ENCODE peak calls at places on chromosome 2, in ten cellular contexts. One of them, this sample, is unnamed.

GRCh38 chr2:47512581-47513083 is 109.7 kb downstream of the MSH2 start:
- DNase-seq in EL: peak; percentile 48
- DNase-seq in GM13976: no peak
- DNase-seq in NCI-H2081: peak; percentile 23
- DNase-seq in AG10803: no peak
- DNase-seq in AG04449: no peak
- DNase-seq in body of pancreas: no peak
- DNase-seq in Peyer's patch: no peak
- DNase-seq in CD4-positive, alpha-beta T cell: no peak
- DNase-seq in HT-29: peak; percentile 67
- DNase-seq in this sample: no peak

GRCh38 chr2:220847587-220847986 is 724.5 kb downstream of the EPHA4 start:
- DNase-seq in EL: peak; percentile 97
- DNase-seq in GM13976: no peak
- DNase-seq in NCI-H2081: no peak
- DNase-seq in AG10803: peak; percentile 66
- DNase-seq in AG04449: peak; percentile 91
- DNase-seq in body of pancreas: no peak
- DNase-seq in Peyer's patch: no peak
- DNase-seq in CD4-positive, alpha-beta T cell: no peak
- DNase-seq in HT-29: no peak
- DNase-seq in this sample: no peak

GRCh38 chr2:113200236-113200635 is 26.5 kb downstream of the PSD4 start:
- DNase-seq in EL: no peak
- DNase-seq in GM13976: no peak
- DNase-seq in NCI-H2081: no peak
- DNase-seq in AG10803: no peak
- DNase-seq in AG04449: no peak
- DNase-seq in body of pancreas: no peak
- DNase-seq in Peyer's patch: peak; percentile 50
- DNase-seq in CD4-positive, alpha-beta T cell: no peak
- DNase-seq in HT-29: no peak
- DNase-seq in this sample: no peak

GRCh38 chr2:20595439-20596192 is 55.3 kb downstream of the HS1BP3 start:
- DNase-seq in EL: peak; percentile 80
- DNase-seq in GM13976: peak; percentile 77
- DNase-seq in NCI-H2081: no peak
- DNase-seq in AG10803: peak; percentile 24
- DNase-seq in AG04449: no peak
- DNase-seq in body of pancreas: no peak
- DNase-seq in Peyer's patch: peak; percentile 52
- DNase-seq in CD4-positive, alpha-beta T cell: peak; percentile 25
- DNase-seq in HT-29: no peak
- DNase-seq in this sample: no peak

GRCh38 chr2:112055110-112055832 is at the start of gene TMEM87B:
- DNase-seq in EL: peak; percentile 98
- DNase-seq in GM13976: peak; percentile 95
- DNase-seq in NCI-H2081: peak; percentile 96
- DNase-seq in AG10803: peak; percentile 98
- DNase-seq in AG04449: peak; percentile 80
- DNase-seq in body of pancreas: peak; percentile 98
- DNase-seq in Peyer's patch: peak; percentile 100
- DNase-seq in CD4-positive, alpha-beta T cell: peak; percentile 98
- DNase-seq in HT-29: peak; percentile 96
- DNase-seq in this sample: peak; percentile 99

GRCh38 chr2:144115892-144116291 is 404.0 kb downstream of the ZEB2 start:
- DNase-seq in EL: peak; percentile 39
- DNase-seq in GM13976: no peak
- DNase-seq in NCI-H2081: no peak
- DNase-seq in AG10803: peak; percentile 15
- DNase-seq in AG04449: no peak
- DNase-seq in body of pancreas: no peak
- DNase-seq in Peyer's patch: no peak
- DNase-seq in CD4-positive, alpha-beta T cell: no peak
- DNase-seq in HT-29: no peak
- DNase-seq in this sample: no peak

GRCh38 chr2:236663671-236664101 is 94.1 kb downstream of the ACKR3 start:
- DNase-seq in EL: peak; percentile 89
- DNase-seq in GM13976: no peak
- DNase-seq in NCI-H2081: no peak
- DNase-seq in AG10803: peak; percentile 94
- DNase-seq in AG04449: no peak
- DNase-seq in body of pancreas: no peak
- DNase-seq in Peyer's patch: no peak
- DNase-seq in CD4-positive, alpha-beta T cell: no peak
- DNase-seq in HT-29: no peak
- DNase-seq in this sample: no peak

GRCh38 chr2:235813398-235813797 is 319.6 kb downstream of the AGAP1 start:
- DNase-seq in EL: no peak
- DNase-seq in GM13976: no peak
- DNase-seq in NCI-H2081: no peak
- DNase-seq in AG10803: no peak
- DNase-seq in AG04449: no peak
- DNase-seq in body of pancreas: no peak
- DNase-seq in Peyer's patch: no peak
- DNase-seq in CD4-positive, alpha-beta T cell: no peak
- DNase-seq in HT-29: no peak
- DNase-seq in this sample: no peak

GRCh38 chr2:18178736-18179349 is 300.4 kb downstream of the KCNS3 start:
- DNase-seq in EL: peak; percentile 48
- DNase-seq in GM13976: peak; percentile 45
- DNase-seq in NCI-H2081: peak; percentile 53
- DNase-seq in AG10803: peak; percentile 65
- DNase-seq in AG04449: no peak
- DNase-seq in body of pancreas: peak; percentile 42
- DNase-seq in Peyer's patch: no peak
- DNase-seq in CD4-positive, alpha-beta T cell: no peak
- DNase-seq in HT-29: peak; percentile 65
- DNase-seq in this sample: no peak

GRCh38 chr2:140589273-140589672 is 1541.5 kb downstream of the LRP1B start:
- DNase-seq in EL: no peak
- DNase-seq in GM13976: no peak
- DNase-seq in NCI-H2081: no peak
- DNase-seq in AG10803: no peak
- DNase-seq in AG04449: no peak
- DNase-seq in body of pancreas: no peak
- DNase-seq in Peyer's patch: no peak
- DNase-seq in CD4-positive, alpha-beta T cell: no peak
- DNase-seq in HT-29: no peak
- DNase-seq in this sample: no peak

GRCh38 chr2:240538031-240538780 is 19.6 kb downstream of the ANKMY1 start:
- DNase-seq in EL: no peak
- DNase-seq in GM13976: no peak
- DNase-seq in NCI-H2081: no peak
- DNase-seq in AG10803: no peak
- DNase-seq in AG04449: no peak
- DNase-seq in body of pancreas: no peak
- DNase-seq in Peyer's patch: no peak
- DNase-seq in CD4-positive, alpha-beta T cell: no peak
- DNase-seq in HT-29: no peak
- DNase-seq in this sample: no peak

GRCh38 chr2:191190439-191190838 is 39.6 kb upstream of the STAT4 start:
- DNase-seq in EL: no peak
- DNase-seq in GM13976: no peak
- DNase-seq in NCI-H2081: no peak
- DNase-seq in AG10803: no peak
- DNase-seq in AG04449: no peak
- DNase-seq in body of pancreas: no peak
- DNase-seq in Peyer's patch: no peak
- DNase-seq in CD4-positive, alpha-beta T cell: no peak
- DNase-seq in HT-29: no peak
- DNase-seq in this sample: no peak

GRCh38 chr2:232521524-232521923 is 1.3 kb downstream of the PRSS56 start:
- DNase-seq in EL: no peak
- DNase-seq in GM13976: no peak
- DNase-seq in NCI-H2081: no peak
- DNase-seq in AG10803: no peak
- DNase-seq in AG04449: no peak
- DNase-seq in body of pancreas: no peak
- DNase-seq in Peyer's patch: no peak
- DNase-seq in CD4-positive, alpha-beta T cell: no peak
- DNase-seq in HT-29: no peak
- DNase-seq in this sample: no peak

GRCh38 chr2:231016576-231017249 is 20.6 kb upstream of the C2orf72 start:
- DNase-seq in EL: no peak
- DNase-seq in GM13976: no peak
- DNase-seq in NCI-H2081: no peak
- DNase-seq in AG10803: no peak
- DNase-seq in AG04449: no peak
- DNase-seq in body of pancreas: no peak
- DNase-seq in Peyer's patch: no peak
- DNase-seq in CD4-positive, alpha-beta T cell: no peak
- DNase-seq in HT-29: no peak
- DNase-seq in this sample: no peak

GRCh38 chr2:53711271-53711780 is 56.3 kb upstream of the CHAC2 start:
- DNase-seq in EL: peak; percentile 9
- DNase-seq in GM13976: no peak
- DNase-seq in NCI-H2081: no peak
- DNase-seq in AG10803: no peak
- DNase-seq in AG04449: no peak
- DNase-seq in body of pancreas: no peak
- DNase-seq in Peyer's patch: no peak
- DNase-seq in CD4-positive, alpha-beta T cell: no peak
- DNase-seq in HT-29: no peak
- DNase-seq in this sample: no peak

GRCh38 chr2:233360771-233361176 is 6.5 kb downstream of the DGKD start:
- DNase-seq in EL: no peak
- DNase-seq in GM13976: no peak
- DNase-seq in NCI-H2081: no peak
- DNase-seq in AG10803: no peak
- DNase-seq in AG04449: no peak
- DNase-seq in body of pancreas: no peak
- DNase-seq in Peyer's patch: no peak
- DNase-seq in CD4-positive, alpha-beta T cell: no peak
- DNase-seq in HT-29: no peak
- DNase-seq in this sample: no peak

GRCh38 chr2:38771632-38772031 is 6.4 kb upstream of the GEMIN6 start:
- DNase-seq in EL: peak; percentile 80
- DNase-seq in GM13976: no peak
- DNase-seq in NCI-H2081: no peak
- DNase-seq in AG10803: peak; percentile 62
- DNase-seq in AG04449: no peak
- DNase-seq in body of pancreas: no peak
- DNase-seq in Peyer's patch: no peak
- DNase-seq in CD4-positive, alpha-beta T cell: no peak
- DNase-seq in HT-29: no peak
- DNase-seq in this sample: no peak

GRCh38 chr2:208807756-208808155 is 401.2 kb downstream of the PTH2R start:
- DNase-seq in EL: no peak
- DNase-seq in GM13976: no peak
- DNase-seq in NCI-H2081: no peak
- DNase-seq in AG10803: no peak
- DNase-seq in AG04449: no peak
- DNase-seq in body of pancreas: no peak
- DNase-seq in Peyer's patch: no peak
- DNase-seq in CD4-positive, alpha-beta T cell: no peak
- DNase-seq in HT-29: no peak
- DNase-seq in this sample: no peak

GRCh38 chr2:174833737-174834136 is 69.5 kb upstream of the CHRNA1 start:
- DNase-seq in EL: no peak
- DNase-seq in GM13976: no peak
- DNase-seq in NCI-H2081: no peak
- DNase-seq in AG10803: no peak
- DNase-seq in AG04449: no peak
- DNase-seq in body of pancreas: no peak
- DNase-seq in Peyer's patch: no peak
- DNase-seq in CD4-positive, alpha-beta T cell: no peak
- DNase-seq in HT-29: no peak
- DNase-seq in this sample: no peak

GRCh38 chr2:63827749-63828148 is 13.9 kb upstream of the UGP2 start:
- DNase-seq in EL: peak; percentile 92
- DNase-seq in GM13976: no peak
- DNase-seq in NCI-H2081: no peak
- DNase-seq in AG10803: peak; percentile 95
- DNase-seq in AG04449: no peak
- DNase-seq in body of pancreas: no peak
- DNase-seq in Peyer's patch: no peak
- DNase-seq in CD4-positive, alpha-beta T cell: no peak
- DNase-seq in HT-29: no peak
- DNase-seq in this sample: no peak

GRCh38 chr2:17579605-17580318 is 39.3 kb downstream of the VSNL1 start:
- DNase-seq in EL: no peak
- DNase-seq in GM13976: no peak
- DNase-seq in NCI-H2081: no peak
- DNase-seq in AG10803: no peak
- DNase-seq in AG04449: no peak
- DNase-seq in body of pancreas: no peak
- DNase-seq in Peyer's patch: no peak
- DNase-seq in CD4-positive, alpha-beta T cell: no peak
- DNase-seq in HT-29: no peak
- DNase-seq in this sample: no peak

GRCh38 chr2:26119521-26119920 is 53.4 kb upstream of the GAREM2 start:
- DNase-seq in EL: no peak
- DNase-seq in GM13976: no peak
- DNase-seq in NCI-H2081: no peak
- DNase-seq in AG10803: no peak
- DNase-seq in AG04449: no peak
- DNase-seq in body of pancreas: no peak
- DNase-seq in Peyer's patch: no peak
- DNase-seq in CD4-positive, alpha-beta T cell: no peak
- DNase-seq in HT-29: no peak
- DNase-seq in this sample: no peak

GRCh38 chr2:9103663-9104277 is 100.3 kb upstream of the MBOAT2 start:
- DNase-seq in EL: no peak
- DNase-seq in GM13976: no peak
- DNase-seq in NCI-H2081: no peak
- DNase-seq in AG10803: no peak
- DNase-seq in AG04449: no peak
- DNase-seq in body of pancreas: no peak
- DNase-seq in Peyer's patch: no peak
- DNase-seq in CD4-positive, alpha-beta T cell: no peak
- DNase-seq in HT-29: no peak
- DNase-seq in this sample: no peak

GRCh38 chr2:134301099-134301970 is 47.5 kb downstream of the MGAT5 start:
- DNase-seq in EL: peak; percentile 49
- DNase-seq in GM13976: no peak
- DNase-seq in NCI-H2081: no peak
- DNase-seq in AG10803: peak; percentile 20
- DNase-seq in AG04449: no peak
- DNase-seq in body of pancreas: no peak
- DNase-seq in Peyer's patch: no peak
- DNase-seq in CD4-positive, alpha-beta T cell: no peak
- DNase-seq in HT-29: no peak
- DNase-seq in this sample: no peak

GRCh38 chr2:231737761-231738160 is 29.4 kb downstream of the PTMA start:
- DNase-seq in EL: no peak
- DNase-seq in GM13976: no peak
- DNase-seq in NCI-H2081: no peak
- DNase-seq in AG10803: no peak
- DNase-seq in AG04449: no peak
- DNase-seq in body of pancreas: no peak
- DNase-seq in Peyer's patch: no peak
- DNase-seq in CD4-positive, alpha-beta T cell: no peak
- DNase-seq in HT-29: no peak
- DNase-seq in this sample: no peak

GRCh38 chr2:165401285-165401852 is 68.1 kb upstream of the CSRNP3 start:
- DNase-seq in EL: peak; percentile 48
- DNase-seq in GM13976: no peak
- DNase-seq in NCI-H2081: peak; percentile 67
- DNase-seq in AG10803: peak; percentile 78
- DNase-seq in AG04449: peak; percentile 29
- DNase-seq in body of pancreas: no peak
- DNase-seq in Peyer's patch: no peak
- DNase-seq in CD4-positive, alpha-beta T cell: no peak
- DNase-seq in HT-29: peak; percentile 79
- DNase-seq in this sample: no peak

GRCh38 chr2:42367835-42368234 is 6.8 kb upstream of the COX7A2L start:
- DNase-seq in EL: no peak
- DNase-seq in GM13976: no peak
- DNase-seq in NCI-H2081: no peak
- DNase-seq in AG10803: peak; percentile 49
- DNase-seq in AG04449: no peak
- DNase-seq in body of pancreas: no peak
- DNase-seq in Peyer's patch: no peak
- DNase-seq in CD4-positive, alpha-beta T cell: no peak
- DNase-seq in HT-29: no peak
- DNase-seq in this sample: no peak

GRCh38 chr2:183081908-183082307 is 3.4 kb downstream of the DUSP19 start:
- DNase-seq in EL: no peak
- DNase-seq in GM13976: no peak
- DNase-seq in NCI-H2081: no peak
- DNase-seq in AG10803: peak; percentile 6
- DNase-seq in AG04449: no peak
- DNase-seq in body of pancreas: no peak
- DNase-seq in Peyer's patch: no peak
- DNase-seq in CD4-positive, alpha-beta T cell: no peak
- DNase-seq in HT-29: no peak
- DNase-seq in this sample: peak; percentile 51